ENCODE peak calls at places on chromosomes 6 and 20, in four cellular contexts. One of them, this sample, is unnamed.
A peak's percentile ranks its signal among the peaks of the same experiment; 100 is the strongest.

GRCh38 chr6:119280586-119281163 is 68.9 kb downstream of the MAN1A1 start:
- DNase-seq in SK-N-SH: no peak
- DNase-seq in bronchial epithelial cell: peak; percentile 38
- DNase-seq in fibroblast of pulmonary artery: no peak
- DNase-seq in this sample: peak; percentile 55

GRCh38 chr6:4853782-4854511 is 77.7 kb downstream of the CDYL start:
- DNase-seq in bronchial epithelial cell: peak; percentile 76
- DNase-seq in SK-N-SH: no peak
- DNase-seq in fibroblast of pulmonary artery: peak; percentile 7
- DNase-seq in this sample: no peak

GRCh38 chr6:22448311-22448711 is 121.1 kb upstream of the HDGFL1 start:
- DNase-seq in SK-N-SH: no peak
- DNase-seq in fibroblast of pulmonary artery: peak; percentile 86
- DNase-seq in bronchial epithelial cell: peak; percentile 76
- DNase-seq in this sample: no peak

GRCh38 chr6:169253745-169254238 is at the start of gene THBS2:
- DNase-seq in SK-N-SH: no peak
- DNase-seq in fibroblast of pulmonary artery: peak; percentile 96
- DNase-seq in bronchial epithelial cell: peak; percentile 44
- DNase-seq in this sample: no peak

GRCh38 chr6:2186516-2186915 is 58.9 kb downstream of the GMDS start:
- DNase-seq in fibroblast of pulmonary artery: no peak
- DNase-seq in SK-N-SH: no peak
- DNase-seq in bronchial epithelial cell: peak; percentile 20
- DNase-seq in this sample: no peak

GRCh38 chr6:27924179-27924578 is 12.0 kb upstream of the OR2B2 start:
- DNase-seq in fibroblast of pulmonary artery: no peak
- DNase-seq in bronchial epithelial cell: no peak
- DNase-seq in SK-N-SH: no peak
- DNase-seq in this sample: no peak

GRCh38 chr6:156996265-156996664 is 219.1 kb downstream of the ARID1B start:
- DNase-seq in fibroblast of pulmonary artery: no peak
- DNase-seq in SK-N-SH: no peak
- DNase-seq in bronchial epithelial cell: no peak
- DNase-seq in this sample: no peak

GRCh38 chr6:56507517-56507916 is 135.2 kb downstream of the DST start:
- DNase-seq in SK-N-SH: no peak
- DNase-seq in fibroblast of pulmonary artery: no peak
- DNase-seq in bronchial epithelial cell: no peak
- DNase-seq in this sample: no peak

GRCh38 chr20:58197185-58197469 is 31.3 kb downstream of the ANKRD60 start:
- DNase-seq in SK-N-SH: no peak
- DNase-seq in bronchial epithelial cell: no peak
- DNase-seq in fibroblast of pulmonary artery: no peak
- DNase-seq in this sample: no peak

GRCh38 chr6:72675396-72675795 is 53.5 kb downstream of the KCNQ5 start:
- DNase-seq in bronchial epithelial cell: no peak
- DNase-seq in SK-N-SH: no peak
- DNase-seq in fibroblast of pulmonary artery: peak; percentile 4
- DNase-seq in this sample: no peak

GRCh38 chr20:32792316-32792715 is 27.4 kb upstream of the MAPRE1 start:
- DNase-seq in fibroblast of pulmonary artery: peak; percentile 5
- DNase-seq in bronchial epithelial cell: no peak
- DNase-seq in SK-N-SH: no peak
- DNase-seq in this sample: no peak

GRCh38 chr20:54070187-54070987 is at the start of gene BCAS1:
- DNase-seq in fibroblast of pulmonary artery: no peak
- DNase-seq in SK-N-SH: no peak
- DNase-seq in bronchial epithelial cell: no peak
- DNase-seq in this sample: no peak

GRCh38 chr20:19934792-19935491 is 82.2 kb upstream of the NAA20 start:
- DNase-seq in SK-N-SH: no peak
- DNase-seq in fibroblast of pulmonary artery: no peak
- DNase-seq in bronchial epithelial cell: peak; percentile 80
- DNase-seq in this sample: no peak

GRCh38 chr6:116280161-116280959 is 630 bp upstream of the TSPYL1 start:
- DNase-seq in SK-N-SH: no peak
- DNase-seq in fibroblast of pulmonary artery: peak; percentile 38
- DNase-seq in bronchial epithelial cell: peak; percentile 7
- DNase-seq in this sample: no peak

GRCh38 chr20:31712564-31713311 is 9.9 kb downstream of the BCL2L1 start:
- DNase-seq in SK-N-SH: no peak
- DNase-seq in bronchial epithelial cell: peak; percentile 81
- DNase-seq in fibroblast of pulmonary artery: peak; percentile 93
- DNase-seq in this sample: no peak

GRCh38 chr20:43292221-43292620 is 102.5 kb upstream of the PTPRT start:
- DNase-seq in fibroblast of pulmonary artery: no peak
- DNase-seq in SK-N-SH: no peak
- DNase-seq in bronchial epithelial cell: no peak
- DNase-seq in this sample: no peak

GRCh38 chr6:113719056-113719455 is 138.1 kb upstream of the MARCKS start:
- DNase-seq in fibroblast of pulmonary artery: no peak
- DNase-seq in SK-N-SH: no peak
- DNase-seq in bronchial epithelial cell: peak; percentile 71
- DNase-seq in this sample: no peak

GRCh38 chr6:110567957-110568696 is 91.7 kb upstream of the SLC22A16 start:
- DNase-seq in bronchial epithelial cell: no peak
- DNase-seq in fibroblast of pulmonary artery: no peak
- DNase-seq in SK-N-SH: no peak
- DNase-seq in this sample: no peak

GRCh38 chr6:26097268-26097875 is 10.1 kb downstream of the HFE start:
- DNase-seq in bronchial epithelial cell: peak; percentile 45
- DNase-seq in fibroblast of pulmonary artery: peak; percentile 81
- DNase-seq in SK-N-SH: peak; percentile 65
- DNase-seq in this sample: peak; percentile 66

GRCh38 chr6:154482858-154483257 is 27.6 kb downstream of the CNKSR3 start:
- DNase-seq in fibroblast of pulmonary artery: no peak
- DNase-seq in bronchial epithelial cell: no peak
- DNase-seq in SK-N-SH: peak; percentile 23
- DNase-seq in this sample: no peak

GRCh38 chr6:165552248-165552736 is 110.7 kb downstream of the PDE10A start:
- DNase-seq in SK-N-SH: no peak
- DNase-seq in bronchial epithelial cell: peak; percentile 52
- DNase-seq in fibroblast of pulmonary artery: no peak
- DNase-seq in this sample: no peak

GRCh38 chr20:19688031-19688806 is 69.8 kb upstream of the RIN2 start:
- DNase-seq in SK-N-SH: peak; percentile 47
- DNase-seq in bronchial epithelial cell: peak; percentile 90
- DNase-seq in fibroblast of pulmonary artery: peak; percentile 92
- DNase-seq in this sample: peak; percentile 30

GRCh38 chr20:1383621-1384404 is 9.0 kb downstream of the FKBP1A start:
- DNase-seq in fibroblast of pulmonary artery: no peak
- DNase-seq in SK-N-SH: no peak
- DNase-seq in bronchial epithelial cell: no peak
- DNase-seq in this sample: no peak

GRCh38 chr6:15358579-15359327 is 112.9 kb downstream of the JARID2 start:
- DNase-seq in SK-N-SH: no peak
- DNase-seq in fibroblast of pulmonary artery: peak; percentile 23
- DNase-seq in bronchial epithelial cell: no peak
- DNase-seq in this sample: no peak

GRCh38 chr6:144277174-144277573 is 8.0 kb upstream of the UTRN start:
- DNase-seq in bronchial epithelial cell: no peak
- DNase-seq in fibroblast of pulmonary artery: no peak
- DNase-seq in SK-N-SH: no peak
- DNase-seq in this sample: no peak

GRCh38 chr6:87093651-87094050 is 1.3 kb downstream of the CGA start:
- DNase-seq in fibroblast of pulmonary artery: peak; percentile 8
- DNase-seq in bronchial epithelial cell: peak; percentile 12
- DNase-seq in SK-N-SH: no peak
- DNase-seq in this sample: no peak

GRCh38 chr6:160284575-160284974 is 26.0 kb upstream of the SLC22A2 start:
- DNase-seq in fibroblast of pulmonary artery: no peak
- DNase-seq in SK-N-SH: no peak
- DNase-seq in bronchial epithelial cell: no peak
- DNase-seq in this sample: no peak
- TF ChIP-seq CTCF in fibroblast of pulmonary artery: no peak
- TF ChIP-seq CTCF in SK-N-SH: no peak
- TF ChIP-seq CTCF in bronchial epithelial cell: no peak
- TF ChIP-seq CTCF in this sample: no peak

DNA sequence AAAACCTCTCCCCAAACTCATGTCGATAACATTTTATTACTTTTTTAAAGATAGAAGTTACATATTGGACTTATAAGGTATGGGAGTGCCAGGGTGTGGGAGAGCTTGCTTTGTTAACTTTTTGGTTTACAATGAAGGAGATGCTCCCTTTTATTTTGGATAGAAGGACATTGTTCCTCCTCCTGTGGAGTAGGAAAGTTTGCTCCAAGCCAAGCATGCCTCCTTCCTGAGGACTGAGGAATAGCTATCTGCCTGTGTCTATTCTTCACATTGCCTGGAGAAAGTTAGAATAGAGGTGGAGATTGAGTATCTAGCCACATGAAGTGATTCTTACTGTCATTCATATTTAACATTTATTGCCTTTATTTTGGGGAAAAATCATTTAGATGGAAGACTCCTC is 71.9 kb downstream of the EYA4 start:
- DNase-seq in bronchial epithelial cell: no peak
- DNase-seq in fibroblast of pulmonary artery: no peak
- DNase-seq in SK-N-SH: no peak
- DNase-seq in this sample: no peak
- TF ChIP-seq CTCF in bronchial epithelial cell: no peak
- TF ChIP-seq CTCF in fibroblast of pulmonary artery: no peak
- TF ChIP-seq CTCF in SK-N-SH: no peak
- TF ChIP-seq CTCF in this sample: peak; percentile 17

DNA sequence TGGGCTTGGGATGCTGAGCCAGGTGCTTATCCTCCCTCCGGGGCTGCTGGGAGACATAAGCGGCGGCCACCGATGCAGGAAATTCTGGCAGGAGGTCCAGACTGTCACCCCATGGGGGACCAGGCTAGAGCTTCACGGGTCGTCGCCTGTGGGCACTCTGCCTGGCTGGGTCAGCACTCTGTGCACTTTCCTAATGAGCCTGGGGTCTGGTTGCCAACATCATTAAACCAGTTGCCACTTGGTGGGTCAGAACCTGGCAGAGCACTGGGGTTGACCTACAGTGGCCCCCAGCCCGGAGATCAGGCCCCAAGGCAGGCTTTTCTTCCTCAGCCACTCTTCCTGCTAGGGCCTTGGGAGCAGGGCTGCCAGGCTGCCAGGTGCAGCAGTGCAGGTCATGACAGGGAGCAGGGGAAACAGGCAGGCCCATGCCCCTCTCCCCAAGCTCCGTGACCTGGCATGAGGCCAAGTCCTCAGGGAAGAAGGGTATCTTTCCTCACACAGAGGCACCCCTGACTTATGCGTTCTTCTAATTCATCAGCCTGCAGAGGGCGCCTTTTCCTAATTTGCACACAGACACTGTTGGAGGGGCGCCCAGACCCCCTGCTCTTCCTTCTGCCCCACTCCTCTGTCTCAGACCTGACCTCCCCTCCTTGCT is 154.5 kb upstream of the MLN start:
- DNase-seq in SK-N-SH: peak; percentile 56
- DNase-seq in bronchial epithelial cell: no peak
- DNase-seq in fibroblast of pulmonary artery: no peak
- DNase-seq in this sample: peak; percentile 58
- TF ChIP-seq CTCF in SK-N-SH: peak; percentile 40
- TF ChIP-seq CTCF in bronchial epithelial cell: peak; percentile 45
- TF ChIP-seq CTCF in fibroblast of pulmonary artery: peak; percentile 14
- TF ChIP-seq CTCF in this sample: peak; percentile 55

GRCh38 chr6:75349262-75349984 is 64.8 kb upstream of the TMEM30A start:
- DNase-seq in bronchial epithelial cell: no peak
- DNase-seq in SK-N-SH: peak; percentile 60
- DNase-seq in fibroblast of pulmonary artery: peak; percentile 72
- DNase-seq in this sample: peak; percentile 53
- TF ChIP-seq CTCF in bronchial epithelial cell: no peak
- TF ChIP-seq CTCF in SK-N-SH: no peak
- TF ChIP-seq CTCF in fibroblast of pulmonary artery: peak; percentile 30
- TF ChIP-seq CTCF in this sample: peak; percentile 23

DNA sequence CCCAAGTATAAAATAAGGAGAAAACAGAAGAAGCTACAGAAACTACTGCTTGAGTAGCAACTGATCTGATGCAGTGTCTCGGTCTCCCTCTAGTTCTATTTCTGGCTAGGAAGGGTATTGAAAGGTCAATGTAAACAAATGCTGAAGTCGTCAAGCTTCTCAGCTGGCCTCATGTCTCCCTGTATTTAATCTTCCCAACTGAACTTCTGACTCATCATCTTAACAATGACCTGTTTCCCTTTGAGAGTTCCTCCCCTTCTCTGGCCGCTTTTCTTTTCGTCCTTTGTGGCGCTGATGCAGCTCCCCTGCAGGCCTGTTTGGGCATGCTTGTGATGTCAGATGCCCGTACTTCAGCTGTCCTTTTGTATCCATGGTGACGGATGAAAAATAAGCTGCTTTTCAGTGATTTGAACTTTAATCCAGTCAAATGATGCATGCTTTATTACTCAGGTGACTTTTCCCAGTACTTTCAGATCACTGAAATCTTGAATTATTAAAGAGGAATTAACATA is 7.8 kb upstream of the LCA5 start:
- DNase-seq in fibroblast of pulmonary artery: peak; percentile 100
- DNase-seq in bronchial epithelial cell: peak; percentile 100
- DNase-seq in SK-N-SH: peak; percentile 75
- DNase-seq in this sample: peak; percentile 68
- TF ChIP-seq CTCF in fibroblast of pulmonary artery: peak; percentile 71
- TF ChIP-seq CTCF in bronchial epithelial cell: peak; percentile 39
- TF ChIP-seq CTCF in SK-N-SH: peak; percentile 61
- TF ChIP-seq CTCF in this sample: peak; percentile 64

This sample was measured in BE2C.